ENCODE peak calls at places on chromosomes 1 and 21, in seven cellular contexts. One of them, this sample, is unnamed.

GRCh38 chr1:23403038-23403336 is 21.6 kb downstream of the TCEA3 start:
- DNase-seq in fibroblast of lung: peak
- DNase-seq in hepatocyte: peak
- DNase-seq in choroid plexus epithelial cell: peak
- DNase-seq in AG10803: peak
- DNase-seq in left ventricle myocardium inferior: no peak
- DNase-seq in B cell: no peak
- DNase-seq in this sample: peak

GRCh38 chr1:92030701-92031107 is 919 bp downstream of the EPHX4 start:
- DNase-seq in left ventricle myocardium inferior: no peak
- DNase-seq in AG10803: no peak
- DNase-seq in fibroblast of lung: peak
- DNase-seq in B cell: no peak
- DNase-seq in choroid plexus epithelial cell: peak
- DNase-seq in hepatocyte: peak
- DNase-seq in this sample: peak

GRCh38 chr21:33936221-33937038 is 20.8 kb upstream of the ATP5PO start:
- DNase-seq in AG10803: peak
- DNase-seq in fibroblast of lung: no peak
- DNase-seq in B cell: no peak
- DNase-seq in choroid plexus epithelial cell: no peak
- DNase-seq in left ventricle myocardium inferior: no peak
- DNase-seq in hepatocyte: no peak
- DNase-seq in this sample: no peak

GRCh38 chr1:179816196-179816960 is 61.2 kb downstream of the TOR1AIP2 start:
- DNase-seq in left ventricle myocardium inferior: peak
- DNase-seq in hepatocyte: peak
- DNase-seq in fibroblast of lung: peak
- DNase-seq in AG10803: no peak
- DNase-seq in choroid plexus epithelial cell: peak
- DNase-seq in B cell: no peak
- DNase-seq in this sample: no peak

GRCh38 chr1:41319803-41320711 is 41.2 kb upstream of the FOXO6 start:
- DNase-seq in choroid plexus epithelial cell: no peak
- DNase-seq in B cell: no peak
- DNase-seq in AG10803: no peak
- DNase-seq in hepatocyte: no peak
- DNase-seq in fibroblast of lung: no peak
- DNase-seq in left ventricle myocardium inferior: peak
- DNase-seq in this sample: no peak

GRCh38 chr1:97210302-97210701 is 488.7 kb downstream of the PTBP2 start:
- DNase-seq in B cell: no peak
- DNase-seq in choroid plexus epithelial cell: peak
- DNase-seq in left ventricle myocardium inferior: no peak
- DNase-seq in AG10803: peak
- DNase-seq in fibroblast of lung: no peak
- DNase-seq in hepatocyte: no peak
- DNase-seq in this sample: no peak

GRCh38 chr1:41235893-41236292 is 6.2 kb downstream of the SCMH1 start:
- DNase-seq in fibroblast of lung: no peak
- DNase-seq in AG10803: no peak
- DNase-seq in choroid plexus epithelial cell: no peak
- DNase-seq in hepatocyte: no peak
- DNase-seq in B cell: no peak
- DNase-seq in left ventricle myocardium inferior: no peak
- DNase-seq in this sample: no peak

GRCh38 chr1:163357378-163357777 is 35.6 kb downstream of the NUF2 start:
- DNase-seq in choroid plexus epithelial cell: peak
- DNase-seq in AG10803: no peak
- DNase-seq in B cell: no peak
- DNase-seq in hepatocyte: no peak
- DNase-seq in fibroblast of lung: peak
- DNase-seq in left ventricle myocardium inferior: no peak
- DNase-seq in this sample: no peak

GRCh38 chr1:18932387-18932786 is 24.1 kb downstream of the IFFO2 start:
- DNase-seq in left ventricle myocardium inferior: no peak
- DNase-seq in AG10803: no peak
- DNase-seq in fibroblast of lung: no peak
- DNase-seq in choroid plexus epithelial cell: no peak
- DNase-seq in B cell: no peak
- DNase-seq in hepatocyte: no peak
- DNase-seq in this sample: peak

GRCh38 chr1:117036018-117036421 is 24.1 kb upstream of the TTF2 start:
- DNase-seq in B cell: no peak
- DNase-seq in fibroblast of lung: no peak
- DNase-seq in left ventricle myocardium inferior: no peak
- DNase-seq in choroid plexus epithelial cell: no peak
- DNase-seq in hepatocyte: peak
- DNase-seq in AG10803: no peak
- DNase-seq in this sample: no peak

GRCh38 chr1:68378296-68379084 is 71.3 kb downstream of the RPE65 start:
- DNase-seq in fibroblast of lung: peak
- DNase-seq in choroid plexus epithelial cell: peak
- DNase-seq in B cell: no peak
- DNase-seq in left ventricle myocardium inferior: no peak
- DNase-seq in hepatocyte: peak
- DNase-seq in AG10803: peak
- DNase-seq in this sample: no peak

GRCh38 chr1:177975588-177976495 is 6.0 kb upstream of the SEC16B start:
- DNase-seq in B cell: no peak
- DNase-seq in hepatocyte: no peak
- DNase-seq in left ventricle myocardium inferior: no peak
- DNase-seq in fibroblast of lung: peak
- DNase-seq in AG10803: peak
- DNase-seq in choroid plexus epithelial cell: peak
- DNase-seq in this sample: no peak

GRCh38 chr21:30714946-30715345 is 3.6 kb downstream of the KRTAP21-3 start:
- DNase-seq in B cell: no peak
- DNase-seq in choroid plexus epithelial cell: no peak
- DNase-seq in left ventricle myocardium inferior: no peak
- DNase-seq in AG10803: no peak
- DNase-seq in fibroblast of lung: no peak
- DNase-seq in hepatocyte: no peak
- DNase-seq in this sample: no peak

GRCh38 chr1:157521056-157521455 is 31.3 kb downstream of the FCRL5 start:
- DNase-seq in choroid plexus epithelial cell: no peak
- DNase-seq in AG10803: no peak
- DNase-seq in fibroblast of lung: no peak
- DNase-seq in hepatocyte: no peak
- DNase-seq in B cell: no peak
- DNase-seq in left ventricle myocardium inferior: no peak
- DNase-seq in this sample: no peak

GRCh38 chr1:50308883-50309282 is 114.4 kb downstream of the DMRTA2 start:
- DNase-seq in choroid plexus epithelial cell: peak
- DNase-seq in fibroblast of lung: peak
- DNase-seq in AG10803: peak
- DNase-seq in hepatocyte: peak
- DNase-seq in left ventricle myocardium inferior: no peak
- DNase-seq in B cell: no peak
- DNase-seq in this sample: peak

GRCh38 chr21:15034126-15034848 is 30.5 kb downstream of the NRIP1 start:
- DNase-seq in fibroblast of lung: peak
- DNase-seq in hepatocyte: no peak
- DNase-seq in B cell: no peak
- DNase-seq in AG10803: peak
- DNase-seq in choroid plexus epithelial cell: peak
- DNase-seq in left ventricle myocardium inferior: no peak
- DNase-seq in this sample: no peak

GRCh38 chr1:195005338-195005737 is 1602.9 kb downstream of the KCNT2 start:
- DNase-seq in AG10803: no peak
- DNase-seq in left ventricle myocardium inferior: no peak
- DNase-seq in B cell: no peak
- DNase-seq in hepatocyte: no peak
- DNase-seq in fibroblast of lung: no peak
- DNase-seq in choroid plexus epithelial cell: no peak
- DNase-seq in this sample: no peak

GRCh38 chr1:7572654-7573152 is 198.4 kb upstream of the VAMP3 start:
- DNase-seq in B cell: no peak
- DNase-seq in fibroblast of lung: no peak
- DNase-seq in hepatocyte: no peak
- DNase-seq in left ventricle myocardium inferior: no peak
- DNase-seq in AG10803: no peak
- DNase-seq in choroid plexus epithelial cell: no peak
- DNase-seq in this sample: no peak

GRCh38 chr1:169570172-169570574 is 16.1 kb downstream of the F5 start:
- DNase-seq in B cell: no peak
- DNase-seq in choroid plexus epithelial cell: no peak
- DNase-seq in AG10803: no peak
- DNase-seq in hepatocyte: peak
- DNase-seq in left ventricle myocardium inferior: no peak
- DNase-seq in fibroblast of lung: no peak
- DNase-seq in this sample: peak

GRCh38 chr1:85142753-85143152 is 58.1 kb downstream of the SYDE2 start:
- DNase-seq in hepatocyte: no peak
- DNase-seq in left ventricle myocardium inferior: peak
- DNase-seq in B cell: no peak
- DNase-seq in choroid plexus epithelial cell: no peak
- DNase-seq in fibroblast of lung: no peak
- DNase-seq in AG10803: no peak
- DNase-seq in this sample: no peak

GRCh38 chr1:59434336-59434735 is 137.4 kb downstream of the FGGY start:
- DNase-seq in fibroblast of lung: no peak
- DNase-seq in hepatocyte: no peak
- DNase-seq in choroid plexus epithelial cell: no peak
- DNase-seq in B cell: no peak
- DNase-seq in AG10803: peak
- DNase-seq in left ventricle myocardium inferior: no peak
- DNase-seq in this sample: no peak

GRCh38 chr1:227893696-227894305 is 53.9 kb downstream of the WNT9A start:
- DNase-seq in B cell: no peak
- DNase-seq in choroid plexus epithelial cell: no peak
- DNase-seq in fibroblast of lung: no peak
- DNase-seq in left ventricle myocardium inferior: no peak
- DNase-seq in AG10803: no peak
- DNase-seq in hepatocyte: no peak
- DNase-seq in this sample: no peak

GRCh38 chr1:65195495-65196417 is 47.8 kb downstream of the AK4 start:
- DNase-seq in hepatocyte: no peak
- DNase-seq in fibroblast of lung: peak
- DNase-seq in left ventricle myocardium inferior: no peak
- DNase-seq in AG10803: peak
- DNase-seq in B cell: no peak
- DNase-seq in choroid plexus epithelial cell: peak
- DNase-seq in this sample: no peak
- TF ChIP-seq CTCF in hepatocyte: no peak
- TF ChIP-seq CTCF in fibroblast of lung: no peak
- TF ChIP-seq CTCF in left ventricle myocardium inferior: no peak
- TF ChIP-seq CTCF in AG10803: no peak
- TF ChIP-seq CTCF in B cell: no peak
- TF ChIP-seq CTCF in choroid plexus epithelial cell: no peak
- TF ChIP-seq CTCF in this sample: no peak

GRCh38 chr1:82777240-82777639 is 976.5 kb downstream of the ADGRL2 start:
- DNase-seq in hepatocyte: no peak
- DNase-seq in left ventricle myocardium inferior: no peak
- DNase-seq in B cell: no peak
- DNase-seq in AG10803: no peak
- DNase-seq in choroid plexus epithelial cell: no peak
- DNase-seq in fibroblast of lung: no peak
- DNase-seq in this sample: no peak

GRCh38 chr1:82778612-82779011 is 977.9 kb downstream of the ADGRL2 start:
- DNase-seq in fibroblast of lung: no peak
- DNase-seq in left ventricle myocardium inferior: no peak
- DNase-seq in AG10803: no peak
- DNase-seq in B cell: no peak
- DNase-seq in choroid plexus epithelial cell: peak
- DNase-seq in hepatocyte: peak
- DNase-seq in this sample: no peak

DNA sequence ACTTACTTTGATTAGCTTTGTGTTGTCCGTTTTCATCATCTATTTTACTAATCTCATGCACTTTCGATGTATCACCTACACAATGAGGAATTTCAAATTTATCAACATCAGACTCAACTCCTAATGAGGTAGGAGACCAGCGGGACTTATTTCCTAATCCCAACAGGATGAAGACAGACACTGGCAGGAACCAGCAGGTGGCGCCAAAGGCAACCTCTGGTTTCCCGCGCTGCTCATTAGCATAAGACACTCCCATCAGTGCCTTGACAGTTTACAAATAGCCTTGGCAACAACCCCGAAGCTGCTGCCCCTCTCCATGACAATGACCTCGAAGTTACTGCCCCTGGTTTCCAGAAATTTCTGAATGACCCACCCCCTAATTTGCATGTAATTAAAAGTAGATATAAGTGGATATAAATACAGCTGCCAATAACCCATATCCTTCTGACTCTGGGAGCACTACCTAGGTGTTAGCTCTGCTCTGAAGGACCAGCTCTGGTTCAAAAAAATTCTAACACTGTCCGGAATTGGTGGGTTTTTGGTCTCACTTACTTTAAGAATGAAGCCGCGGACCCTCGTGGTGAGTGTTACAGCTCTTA is 974.8 kb downstream of the ADGRL2 start:
- DNase-seq in left ventricle myocardium inferior: no peak
- DNase-seq in hepatocyte: peak
- DNase-seq in fibroblast of lung: peak
- DNase-seq in AG10803: peak
- DNase-seq in choroid plexus epithelial cell: peak
- DNase-seq in B cell: no peak
- DNase-seq in this sample: peak
- TF ChIP-seq CTCF in left ventricle myocardium inferior: peak
- TF ChIP-seq CTCF in hepatocyte: peak
- TF ChIP-seq CTCF in fibroblast of lung: peak
- TF ChIP-seq CTCF in AG10803: peak
- TF ChIP-seq CTCF in choroid plexus epithelial cell: peak
- TF ChIP-seq CTCF in B cell: no peak
- TF ChIP-seq CTCF in this sample: no peak

DNA sequence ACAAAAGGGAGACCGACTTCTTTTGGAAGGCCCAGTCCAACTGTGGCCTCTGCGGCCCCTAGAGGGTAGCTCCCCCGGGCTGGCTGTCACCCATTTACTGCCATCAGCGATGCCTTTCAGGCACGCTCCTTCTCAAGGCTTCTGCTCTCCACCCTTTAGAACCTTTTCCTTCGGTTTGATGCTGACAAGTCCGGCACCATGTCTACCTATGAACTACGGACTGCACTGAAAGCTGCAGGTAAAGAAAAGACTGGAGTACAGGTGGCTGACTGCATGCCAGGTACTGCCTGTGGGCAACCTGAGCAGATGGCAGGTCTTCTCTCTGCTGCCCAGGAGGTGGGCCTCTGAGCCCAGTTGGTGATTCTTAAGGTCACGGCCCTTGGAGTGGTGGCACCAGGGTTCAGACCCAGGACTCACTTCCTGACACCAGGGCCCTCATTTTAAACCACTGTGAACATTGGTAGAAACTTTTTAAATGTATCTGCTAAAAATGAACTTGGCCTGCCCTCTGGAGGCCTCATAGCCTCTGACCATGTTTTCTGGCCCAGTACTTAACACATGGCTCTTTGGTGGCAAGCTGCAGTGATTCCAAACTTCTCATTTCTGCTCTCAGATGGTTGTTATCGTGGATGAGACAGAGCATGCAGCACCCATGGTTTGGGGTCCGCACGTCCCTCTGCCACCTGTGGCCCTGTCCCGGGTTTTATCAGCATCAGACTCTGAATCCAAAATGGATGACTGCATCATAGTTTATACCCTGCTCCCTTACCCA is 45.7 kb downstream of the CAPN9 start:
- DNase-seq in B cell: no peak
- DNase-seq in fibroblast of lung: peak
- DNase-seq in hepatocyte: no peak
- DNase-seq in choroid plexus epithelial cell: peak
- DNase-seq in left ventricle myocardium inferior: no peak
- DNase-seq in AG10803: peak
- DNase-seq in this sample: no peak
- TF ChIP-seq CTCF in B cell: no peak
- TF ChIP-seq CTCF in fibroblast of lung: peak
- TF ChIP-seq CTCF in hepatocyte: peak
- TF ChIP-seq CTCF in choroid plexus epithelial cell: peak
- TF ChIP-seq CTCF in left ventricle myocardium inferior: no peak
- TF ChIP-seq CTCF in AG10803: peak
- TF ChIP-seq CTCF in this sample: no peak

GRCh38 chr1:10788592-10789006 is 7.8 kb downstream of the CASZ1 start:
- DNase-seq in left ventricle myocardium inferior: peak
- DNase-seq in AG10803: no peak
- DNase-seq in choroid plexus epithelial cell: no peak
- DNase-seq in fibroblast of lung: no peak
- DNase-seq in hepatocyte: peak
- DNase-seq in B cell: no peak
- DNase-seq in this sample: peak
- TF ChIP-seq CTCF in left ventricle myocardium inferior: peak
- TF ChIP-seq CTCF in AG10803: peak
- TF ChIP-seq CTCF in choroid plexus epithelial cell: peak
- TF ChIP-seq CTCF in fibroblast of lung: peak
- TF ChIP-seq CTCF in hepatocyte: peak
- TF ChIP-seq CTCF in B cell: no peak
- TF ChIP-seq CTCF in this sample: no peak